ENCODE peak calls at places on chromosomes 11 and 22, in seven cellular contexts. A, F, O, H, I, W and J are unnamed samples.

GRCh38 chr22:45636668-45637067 is 35.0 kb upstream of the ATXN10 start:
- DNase-seq in O (no peak), I (no peak), A (no peak), W (no peak), F (no peak), H (no peak), J (no peak)

GRCh38 chr11:12007769-12008737 is at the start of gene DKK3:
- DNase-seq in A (no peak), H (no peak), W (no peak), I (no peak), F (no peak), O (peak; percentile 34), J (no peak)

GRCh38 chr11:110298298-110298765 is 1.9 kb upstream of the RDX start:
- DNase-seq in F (no peak), A (peak; percentile 86), H (no peak), O (no peak), I (no peak), W (no peak), J (no peak)

GRCh38 chr11:86041975-86042378 is 26.9 kb downstream of the PICALM start:
- DNase-seq in H (peak; percentile 76), W (peak; percentile 60), A (peak; percentile 77), I (peak; percentile 44), O (peak; percentile 94), F (peak; percentile 86), J (peak; percentile 63)

GRCh38 chr11:125922156-125922555 is 17.8 kb downstream of the DDX25 start:
- DNase-seq in I (no peak), O (no peak), H (no peak), A (no peak), F (no peak), W (no peak), J (no peak)

GRCh38 chr22:27139935-27140493 is 482.6 kb downstream of the MIAT start:
- DNase-seq in A (no peak), F (no peak), I (no peak), H (no peak), O (peak; percentile 83), W (no peak), J (peak; percentile 68)

GRCh38 chr11:130647371-130647770 is 198.9 kb downstream of the ADAMTS15 start:
- DNase-seq in H (no peak), I (no peak), F (no peak), A (no peak), W (no peak), O (no peak), J (no peak)

GRCh38 chr11:132904091-132904490 is 628.2 kb downstream of the OPCML start:
- DNase-seq in A (no peak), W (no peak), O (no peak), F (no peak), I (no peak), H (no peak), J (no peak)

GRCh38 chr11:85682330-85683305 is 3.4 kb downstream of the CCDC89 start:
- DNase-seq in W (no peak), O (peak; percentile 47), A (no peak), H (no peak), F (peak; percentile 15), I (no peak), J (peak; percentile 22)

GRCh38 chr22:21866821-21867527 is 471 bp downstream of the MAPK1 start:
- DNase-seq in W (no peak), I (no peak), F (peak; percentile 87), H (no peak), A (no peak), O (no peak), J (no peak)

GRCh38 chr22:37784829-37785495 is 22.8 kb upstream of the GCAT start:
- DNase-seq in W (no peak), H (peak; percentile 74), O (no peak), A (peak; percentile 46), F (no peak), I (no peak), J (no peak)

GRCh38 chr11:3903207-3903896 is 47.9 kb downstream of the STIM1 start:
- DNase-seq in H (no peak), O (no peak), W (no peak), A (no peak), F (peak; percentile 55), I (no peak), J (no peak)

GRCh38 chr11:56705784-56706396 is 7.0 kb downstream of the OR9G1 start:
- DNase-seq in F (no peak), H (no peak), W (no peak), O (no peak), A (no peak), I (no peak), J (no peak)

GRCh38 chr22:26321469-26321913 is 107.6 kb upstream of the ASPHD2 start:
- DNase-seq in I (no peak), O (peak; percentile 45), F (peak; percentile 27), H (no peak), A (no peak), W (no peak), J (no peak)

GRCh38 chr11:23263466-23263865 is 403.2 kb upstream of the CCDC179 start:
- DNase-seq in H (no peak), W (no peak), O (no peak), F (no peak), A (no peak), I (no peak), J (no peak)

GRCh38 chr22:40077646-40078016 is 82.9 kb downstream of the FAM83F start:
- DNase-seq in H (no peak), O (no peak), A (no peak), W (no peak), I (no peak), F (no peak), J (no peak)

GRCh38 chr22:46791201-46791731 is 28.8 kb downstream of the TBC1D22A start:
- DNase-seq in O (peak; percentile 83), H (no peak), F (peak; percentile 11), W (no peak), A (no peak), I (no peak), J (no peak)

GRCh38 chr22:46793497-46793896 is 31.0 kb downstream of the TBC1D22A start:
- DNase-seq in A (no peak), O (no peak), W (no peak), H (no peak), F (no peak), I (no peak), J (no peak)

GRCh38 chr22:46792841-46793261 is 30.4 kb downstream of the TBC1D22A start:
- DNase-seq in H (no peak), I (no peak), O (no peak), A (no peak), F (no peak), W (no peak), J (no peak)

GRCh38 chr22:46794067-46794466 is 31.6 kb downstream of the TBC1D22A start:
- DNase-seq in O (no peak), A (no peak), H (no peak), W (no peak), I (no peak), F (no peak), J (no peak)

GRCh38 chr22:46792061-46792796 is 29.8 kb downstream of the TBC1D22A start:
- DNase-seq in A (no peak), W (no peak), O (no peak), F (no peak), H (no peak), I (no peak), J (no peak)
- TF ChIP-seq CEBPB in A (no peak), W (no peak), O (no peak), F (no peak), H (no peak), I (no peak), J (no peak)

GRCh38 chr22:29912605-29913398 is 29.8 kb downstream of the MTMR3 start:
- DNase-seq in H (no peak), W (no peak), I (no peak), A (no peak), O (peak; percentile 93), F (no peak), J (peak; percentile 24)

GRCh38 chr22:29904020-29904419 is 21.0 kb downstream of the MTMR3 start:
- DNase-seq in O (no peak), A (no peak), W (no peak), I (no peak), F (no peak), H (no peak), J (no peak)

GRCh38 chr22:29912141-29912540 is 29.2 kb downstream of the MTMR3 start:
- DNase-seq in A (no peak), F (no peak), W (no peak), I (no peak), O (no peak), H (no peak), J (no peak)

GRCh38 chr22:29903371-29903770 is 20.4 kb downstream of the MTMR3 start:
- DNase-seq in O (no peak), I (no peak), F (no peak), W (no peak), H (no peak), A (no peak), J (no peak)

DNA sequence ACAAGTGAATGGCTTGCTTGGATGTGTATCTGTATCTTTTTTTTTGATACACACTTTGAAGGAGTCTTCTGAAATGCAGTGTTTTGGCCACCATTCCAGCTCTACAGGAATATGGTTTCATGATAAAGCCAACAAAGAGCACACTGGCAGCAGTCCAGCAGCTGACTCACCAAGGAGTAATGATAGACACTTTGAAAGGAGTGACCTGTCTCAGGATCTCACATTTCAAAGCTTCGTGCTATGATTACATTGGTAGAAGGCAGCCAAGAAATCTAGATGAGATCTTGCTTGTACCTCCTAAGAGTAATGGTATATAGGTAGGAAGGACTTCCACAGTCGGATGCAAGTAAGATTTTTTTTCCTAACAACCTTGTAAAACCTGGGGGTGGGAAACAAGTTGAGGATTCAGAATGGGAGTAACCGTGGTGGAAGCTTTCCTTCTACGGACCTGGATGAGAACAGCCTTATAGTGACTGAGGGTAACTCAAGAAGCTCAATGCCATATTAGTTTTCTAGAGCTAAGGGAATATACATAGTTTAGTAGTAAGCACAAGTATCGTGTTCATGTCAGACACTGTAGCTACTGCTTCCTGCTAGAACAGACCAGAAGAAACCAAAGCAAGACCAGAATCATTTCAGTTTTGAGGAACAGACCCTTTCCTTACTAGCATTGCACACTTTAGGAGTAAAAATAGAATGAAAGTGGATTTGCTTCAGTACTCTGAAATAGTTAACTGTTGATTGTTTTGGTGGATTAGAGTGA is 25.0 kb downstream of the MTMR3 start:
- DNase-seq in W (no peak), F (peak; percentile 93), I (no peak), O (peak; percentile 99), H (peak; percentile 93), A (peak; percentile 75), J (peak; percentile 74)
- TF ChIP-seq CEBPB in W (no peak), F (no peak), I (no peak), O (peak; percentile 16), H (peak; percentile 77), A (no peak), J (no peak)

GRCh38 chr11:77201370-77201769 is 73.3 kb downstream of the MYO7A start:
- DNase-seq in H (no peak), W (no peak), F (no peak), O (no peak), A (no peak), I (no peak), J (no peak)
- TF ChIP-seq CEBPB in H (no peak), W (no peak), F (no peak), O (no peak), A (no peak), I (no peak), J (no peak)

DNA sequence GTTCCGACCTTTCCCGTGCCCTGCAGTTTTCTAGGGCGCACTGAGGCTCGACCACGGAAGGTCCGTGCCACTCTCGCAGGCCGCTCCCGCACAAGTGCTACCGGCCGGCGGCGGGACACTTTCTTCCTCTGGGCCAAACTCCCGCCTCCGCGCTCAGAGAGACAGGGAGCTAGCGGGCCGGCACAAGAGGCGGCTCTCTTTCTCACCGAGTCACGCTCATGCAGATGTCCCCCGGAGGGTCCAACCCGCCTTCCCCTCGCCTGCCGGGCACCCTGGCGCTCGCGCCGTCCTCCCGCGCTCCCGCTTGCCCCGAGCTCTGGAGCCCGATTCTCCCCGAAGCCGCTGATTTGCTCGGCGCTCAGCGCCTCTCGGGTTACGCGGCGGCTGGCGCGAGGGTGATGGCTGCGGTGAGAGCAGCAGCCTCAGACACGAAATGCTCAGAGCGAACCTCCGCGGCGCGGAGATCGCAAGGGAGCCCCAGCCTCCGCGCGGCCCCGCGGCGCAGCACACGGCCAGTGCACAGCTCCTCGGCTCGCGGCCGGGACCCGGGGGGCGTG is 1.0 kb downstream of the LMO1 start:
- DNase-seq in F (no peak), O (peak; percentile 55), I (no peak), H (no peak), A (no peak), W (no peak), J (peak; percentile 41)
- TF ChIP-seq CEBPB in F (no peak), O (no peak), I (no peak), H (no peak), A (no peak), W (no peak), J (no peak)